ENCODE peak calls at places on chromosomes 1 and 21, in five cellular contexts. B, X, N, L and W are unnamed samples.
A peak's percentile ranks its signal among the peaks of the same experiment; 100 is the strongest.

GRCh38 chr1:2810899-2811525 is 9.5 kb upstream of the TTC34 start:
- DNase-seq in B (no peak), X (no peak), N (no peak), L (no peak), W (no peak)

GRCh38 chr21:23968722-23969647 is 1638.3 kb downstream of the MRPL39 start:
- DNase-seq in B (no peak), X (peak; percentile 56), N (peak; percentile 66), L (peak; percentile 1), W (peak; percentile 73)

GRCh38 chr1:12552951-12553921 is 64.8 kb downstream of the DHRS3 start:
- DNase-seq in B (no peak), X (no peak), N (no peak), L (no peak), W (no peak)

GRCh38 chr1:98502937-98503336 is 158.6 kb upstream of the SNX7 start:
- DNase-seq in B (no peak), X (no peak), N (no peak), L (no peak), W (no peak)

GRCh38 chr1:37478890-37479254 is 4.5 kb downstream of the ZC3H12A start:
- DNase-seq in B (no peak), X (no peak), N (no peak), L (no peak), W (no peak)

GRCh38 chr1:53122194-53122846 is 20.1 kb downstream of the SLC1A7 start:
- DNase-seq in B (no peak), X (no peak), N (no peak), L (peak; percentile 63), W (peak; percentile 64)

GRCh38 chr1:248788327-248788726 is 32.8 kb upstream of the LYPD8 start:
- DNase-seq in B (no peak), X (no peak), N (no peak), L (no peak), W (no peak)

GRCh38 chr1:185162491-185162890 is 5.5 kb downstream of the SWT1 start:
- DNase-seq in B (no peak), X (no peak), N (no peak), L (no peak), W (no peak)

GRCh38 chr1:156191292-156191954 is 2.5 kb upstream of the SLC25A44 start:
- DNase-seq in B (no peak), X (no peak), N (no peak), L (no peak), W (no peak)

GRCh38 chr1:16161717-16162116 is 5.8 kb upstream of the EPHA2 start:
- DNase-seq in B (no peak), X (no peak), N (no peak), L (no peak), W (no peak)

GRCh38 chr1:31517301-31517700 is 59.0 kb upstream of the TINAGL1 start:
- DNase-seq in B (no peak), X (no peak), N (no peak), L (no peak), W (no peak)

GRCh38 chr21:44854664-44855446 is 18.6 kb downstream of the PTTG1IP start:
- DNase-seq in B (no peak), X (no peak), N (no peak), L (no peak), W (no peak)

GRCh38 chr1:60880202-60880601 is 202.2 kb upstream of the NFIA start:
- DNase-seq in B (no peak), X (no peak), N (no peak), L (no peak), W (no peak)

GRCh38 chr1:179952181-179952580 is 2.4 kb upstream of the CEP350 start:
- DNase-seq in B (no peak), X (no peak), N (no peak), L (no peak), W (no peak)

GRCh38 chr1:179955318-179955638 is 668 bp downstream of the CEP350 start:
- DNase-seq in B (no peak), X (no peak), N (no peak), L (peak; percentile 44), W (no peak)

GRCh38 chr1:179955731-179956130 is 1.1 kb downstream of the CEP350 start:
- DNase-seq in B (no peak), X (no peak), N (no peak), L (no peak), W (no peak)

GRCh38 chr1:179953974-179954493 is 576 bp upstream of the CEP350 start:
- DNase-seq in B (no peak), X (peak; percentile 21), N (peak; percentile 22), L (peak; percentile 76), W (peak; percentile 41)

DNA sequence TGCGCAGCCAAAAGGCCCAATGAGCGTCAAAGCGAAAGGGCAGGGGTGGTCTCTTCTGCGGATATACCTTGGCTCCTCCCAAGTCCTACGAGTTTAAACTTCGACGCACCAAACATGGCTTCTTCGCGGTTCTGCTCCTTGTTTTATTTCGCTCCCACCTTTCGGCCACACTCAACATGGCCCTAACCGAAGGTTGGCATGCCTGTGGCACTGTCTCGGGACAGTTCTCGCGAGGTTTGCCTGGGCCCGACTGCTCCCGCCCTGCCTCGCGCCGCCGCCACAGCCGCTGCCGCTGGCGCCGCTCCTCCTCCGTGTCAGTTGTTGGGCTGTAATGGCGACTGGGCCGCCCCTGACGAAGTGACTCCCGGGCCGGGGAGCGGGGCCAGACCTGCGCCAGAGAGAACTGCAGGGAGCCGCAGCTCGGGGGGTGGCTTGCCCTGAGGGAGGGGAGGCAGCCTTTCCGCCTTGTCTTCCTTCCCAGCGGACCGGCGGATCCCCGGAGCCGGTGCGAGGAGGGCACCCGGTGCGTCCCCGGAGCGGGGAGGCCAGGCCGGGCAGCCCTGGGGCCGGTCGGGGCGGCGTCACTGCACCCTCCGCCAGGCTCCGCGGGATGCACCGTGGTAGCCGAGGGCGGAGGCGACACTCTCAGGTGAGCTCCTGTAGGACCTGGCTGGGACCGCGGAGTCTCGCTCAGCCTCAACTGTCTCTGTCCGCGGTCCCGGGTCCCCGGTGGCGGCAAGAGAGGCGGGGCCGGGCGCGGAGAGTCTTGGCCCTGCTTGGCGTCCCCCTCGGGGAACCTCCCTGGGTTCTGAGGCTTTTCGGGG is at the start of gene CEP350:
- DNase-seq in B (peak; percentile 98), X (peak; percentile 99), N (peak; percentile 96), L (peak; percentile 100), W (peak; percentile 100)
- TF ChIP-seq CTCF in B (no peak), X (no peak), N (no peak), L (no peak), W (no peak)

GRCh38 chr1:109479901-109480300 is 3.8 kb upstream of the ATXN7L2 start:
- DNase-seq in B (no peak), X (no peak), N (no peak), L (no peak), W (no peak)

GRCh38 chr1:109476825-109477224 is 6.9 kb upstream of the ATXN7L2 start:
- DNase-seq in B (peak; percentile 25), X (no peak), N (no peak), L (peak; percentile 36), W (no peak)

GRCh38 chr1:109479311-109479710 is 4.4 kb upstream of the ATXN7L2 start:
- DNase-seq in B (no peak), X (no peak), N (no peak), L (no peak), W (no peak)

GRCh38 chr1:109477821-109478220 is 5.9 kb upstream of the ATXN7L2 start:
- DNase-seq in B (peak; percentile 47), X (no peak), N (no peak), L (no peak), W (no peak)

GRCh38 chr1:109478806-109479205 is 4.9 kb upstream of the ATXN7L2 start:
- DNase-seq in B (no peak), X (peak; percentile 49), N (no peak), L (no peak), W (no peak)
- TF ChIP-seq CTCF in B (no peak), X (no peak), N (no peak), L (no peak), W (no peak)

GRCh38 chr1:94039871-94040569 is 80.9 kb downstream of the ABCA4 start:
- DNase-seq in B (no peak), X (no peak), N (no peak), L (peak; percentile 39), W (no peak)
- TF ChIP-seq CTCF in B (peak; percentile 53), X (peak; percentile 10), N (peak; percentile 48), L (no peak), W (no peak)

GRCh38 chr1:204578867-204579664 is 62.9 kb downstream of the MDM4 start:
- DNase-seq in B (no peak), X (no peak), N (no peak), L (no peak), W (peak; percentile 76)
- TF ChIP-seq CTCF in B (no peak), X (no peak), N (no peak), L (no peak), W (no peak)

DNA sequence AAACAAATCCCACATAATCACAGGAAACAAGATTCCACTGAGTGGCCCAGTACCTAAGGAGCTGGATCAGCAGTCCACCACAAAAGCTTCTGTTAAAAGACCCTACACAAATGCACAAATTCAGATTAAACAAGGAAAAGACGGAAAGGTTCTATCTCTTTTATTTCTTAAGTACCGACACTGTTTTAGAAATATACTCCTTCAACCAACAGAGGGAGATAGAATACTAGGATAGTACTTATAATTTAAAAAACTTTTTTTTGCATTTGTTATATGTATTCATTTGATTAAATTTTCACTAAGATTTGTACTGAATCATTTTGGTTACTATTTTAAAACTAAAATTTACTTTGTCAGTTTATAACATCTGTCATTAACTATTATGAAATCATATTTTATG is 12.5 kb downstream of the CDC7 start:
- DNase-seq in B (no peak), X (no peak), N (no peak), L (peak; percentile 45), W (no peak)
- TF ChIP-seq CTCF in B (peak; percentile 73), X (peak; percentile 27), N (no peak), L (no peak), W (no peak)

GRCh38 chr1:33055210-33055991 is 18.7 kb upstream of the AK2 start:
- DNase-seq in B (no peak), X (peak; percentile 77), N (peak; percentile 67), L (peak; percentile 91), W (peak; percentile 89)
- TF ChIP-seq CTCF in B (peak; percentile 81), X (peak; percentile 78), N (peak; percentile 55), L (peak; percentile 69), W (peak; percentile 83)